ENCODE peak calls at places on chromosomes 1 and 21, in seven cellular contexts. W is HCT116, R is endodermal cell, O is heart left ventricle, G is fibroblast of lung, M is coronary artery, Y is fibroblast of mammary gland. K is an unnamed sample.

GRCh38 chr21:37166733-37167132 is 93.7 kb downstream of the TTC3 start:
- DNase-seq in W (peak), R (peak), O (no peak), G (no peak), M (no peak), Y (no peak), K (no peak)

GRCh38 chr21:38985423-38986378 is 180.0 kb downstream of the ETS2 start:
- DNase-seq in W (no peak), R (no peak), O (peak), G (peak), M (peak), Y (peak), K (peak)

GRCh38 chr1:46718727-46719622 is at the start of gene EFCAB14:
- DNase-seq in W (peak), R (peak), O (peak), G (peak), M (peak), Y (peak), K (peak)

GRCh38 chr21:23612210-23612609 is 1995.1 kb downstream of the MRPL39 start:
- DNase-seq in W (no peak), R (no peak), O (no peak), G (no peak), M (no peak), Y (no peak), K (no peak)

GRCh38 chr1:36123357-36123756 is 1.7 kb downstream of the COL8A2 start:
- DNase-seq in W (no peak), R (no peak), O (no peak), G (peak), M (no peak), Y (no peak), K (no peak)

GRCh38 chr1:26405281-26405915 is 5.2 kb upstream of the LIN28A start:
- DNase-seq in W (no peak), R (no peak), O (no peak), G (peak), M (no peak), Y (no peak), K (peak)

GRCh38 chr1:114231301-114231700 is 77.6 kb upstream of the SYT6 start:
- DNase-seq in W (no peak), R (no peak), O (no peak), G (no peak), M (no peak), Y (no peak), K (no peak)

GRCh38 chr1:159510223-159510530 is 25.6 kb downstream of the OR10J5 start:
- DNase-seq in W (no peak), R (no peak), O (no peak), G (no peak), M (no peak), Y (no peak), K (no peak)

GRCh38 chr1:15684468-15685283 is 556 bp downstream of the PLEKHM2 start:
- DNase-seq in W (no peak), R (peak), O (peak), G (peak), M (peak), Y (peak), K (no peak)

GRCh38 chr1:154501423-154502065 is 475 bp upstream of the TDRD10 start:
- DNase-seq in W (no peak), R (peak), O (peak), G (no peak), M (no peak), Y (no peak), K (peak)

GRCh38 chr1:47333578-47333921 is at the start of gene CMPK1:
- DNase-seq in W (peak), R (peak), O (peak), G (peak), M (peak), Y (peak), K (peak)

GRCh38 chr1:196355206-196355786 is 252.9 kb downstream of the KCNT2 start:
- DNase-seq in W (no peak), R (no peak), O (no peak), G (peak), M (no peak), Y (peak), K (peak)
- TF ChIP-seq CTCF in W (peak), R (peak), O (peak), G (peak), M (peak), Y (peak), K (peak)

DNA sequence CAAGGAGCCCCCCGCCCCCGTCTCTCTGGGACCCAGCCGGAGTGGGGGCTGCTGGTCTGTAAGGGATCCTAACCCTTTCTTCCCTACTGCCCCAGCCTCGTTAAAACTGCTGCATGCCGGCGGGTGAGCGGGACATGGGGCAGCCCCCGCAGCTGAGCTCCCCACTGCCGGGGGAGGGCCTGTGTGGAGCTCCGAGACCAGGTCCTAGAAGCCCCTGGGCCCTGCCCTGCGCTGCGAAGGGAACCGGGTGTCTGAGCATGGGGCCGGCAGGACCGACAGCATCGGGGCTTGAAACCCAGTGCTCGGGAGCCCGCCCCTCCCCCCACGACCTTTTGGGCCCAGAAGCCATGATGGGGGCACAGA is 9.2 kb upstream of the COL6A1 start:
- DNase-seq in W (no peak), R (no peak), O (peak), G (no peak), M (peak), Y (no peak), K (no peak)
- H3K4me3 ChIP-seq in W (no peak), R (no peak), O (peak), G (peak), M (peak), Y (peak), K (no peak)

DNA sequence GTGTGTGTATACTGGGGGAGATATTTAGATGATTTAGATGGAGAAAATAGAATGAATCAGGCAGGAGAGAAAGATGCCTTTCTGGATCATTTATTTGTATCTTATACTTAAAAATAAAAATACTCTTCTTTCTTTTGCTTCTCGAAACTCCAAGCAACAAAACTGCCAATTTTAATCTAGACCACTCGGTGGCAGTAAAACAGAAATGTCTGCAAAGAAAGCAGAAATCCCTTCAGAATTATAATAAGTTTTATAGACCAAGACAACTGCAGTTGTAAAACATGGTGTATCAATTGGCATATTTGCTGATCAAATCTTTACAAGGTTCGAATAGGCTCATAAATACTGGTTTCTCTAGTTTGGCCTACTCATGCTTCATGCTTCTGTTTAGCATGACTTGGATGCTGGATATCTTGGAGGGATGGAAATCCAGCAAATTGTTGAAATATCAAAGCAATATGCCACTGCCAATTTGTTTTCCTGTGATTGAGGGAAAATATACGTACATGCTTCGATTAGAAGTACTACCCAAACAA is 15.1 kb upstream of the C1orf87 start:
- DNase-seq in W (no peak), R (no peak), O (no peak), G (no peak), M (no peak), Y (peak), K (peak)
- TF ChIP-seq CTCF in W (peak), R (peak), O (peak), G (peak), M (no peak), Y (peak), K (peak)

DNA sequence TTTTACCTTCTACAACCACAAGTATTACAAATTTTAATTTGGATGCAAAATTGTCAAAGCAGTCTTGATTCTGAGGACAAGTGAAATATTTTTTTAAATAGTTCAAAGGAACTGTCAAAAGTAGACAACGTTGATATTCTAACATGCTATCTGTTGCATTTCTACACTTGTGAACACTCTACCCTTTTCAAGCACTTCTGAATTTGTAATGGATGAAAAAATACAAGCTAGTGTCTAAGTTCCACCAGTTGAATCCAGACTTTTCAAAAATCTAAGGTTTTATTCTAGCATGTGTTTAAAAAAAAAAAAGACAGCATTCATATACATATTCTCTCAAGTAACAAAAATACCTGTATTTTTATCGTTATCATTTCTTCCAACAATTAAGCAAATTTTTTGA is 2.1 kb downstream of the ARID4B start:
- DNase-seq in W (no peak), R (no peak), O (no peak), G (no peak), M (no peak), Y (no peak), K (no peak)
- H3K4me3 ChIP-seq in W (peak), R (peak), O (peak), G (peak), M (peak), Y (peak), K (peak)

DNA sequence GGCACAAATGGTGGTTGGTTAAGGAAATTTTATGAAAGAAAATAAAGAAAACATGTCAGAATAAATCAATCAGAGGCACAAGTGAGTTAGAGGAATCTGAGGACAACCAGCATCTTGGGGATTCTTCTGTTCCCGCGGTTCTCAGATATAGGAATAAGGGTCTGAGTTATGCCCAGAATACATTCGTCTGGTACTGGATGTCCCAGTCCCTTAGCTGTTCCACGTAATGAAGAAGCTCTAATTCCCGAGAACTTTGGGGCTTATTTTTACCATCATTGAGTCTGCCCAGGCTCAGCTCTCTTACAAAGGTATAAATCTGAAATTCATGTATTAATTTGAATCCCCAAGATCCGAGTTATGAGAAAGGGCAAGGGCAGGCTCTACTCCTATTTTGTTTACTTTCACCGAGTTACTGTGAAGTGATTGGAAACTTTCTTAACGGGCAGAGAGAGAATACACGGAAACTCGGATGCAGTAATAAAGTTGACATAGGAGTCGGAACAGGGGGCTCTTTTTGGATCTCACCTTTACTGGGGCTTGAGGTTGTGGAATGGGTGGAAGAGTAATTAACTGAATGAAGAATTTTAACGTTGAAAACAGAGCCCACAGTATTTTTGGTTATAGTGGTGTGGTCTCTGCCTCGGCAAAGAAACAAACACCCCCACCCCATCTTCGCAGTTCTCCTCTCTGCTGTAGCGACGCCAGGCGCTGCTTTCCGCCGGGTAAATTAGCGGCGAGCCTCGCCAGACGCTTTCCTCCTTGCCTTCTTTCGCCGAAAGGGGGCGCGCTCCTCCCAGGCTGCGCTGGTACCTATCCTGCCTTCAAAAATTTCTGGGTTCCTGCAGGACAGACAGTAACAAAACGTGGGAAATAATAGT is 7.1 kb downstream of the PRRX1 start:
- DNase-seq in W (no peak), R (peak), O (peak), G (no peak), M (no peak), Y (peak), K (peak)
- TF ChIP-seq CTCF in W (peak), R (peak), O (peak), G (peak), M (no peak), Y (peak), K (peak)

DNA sequence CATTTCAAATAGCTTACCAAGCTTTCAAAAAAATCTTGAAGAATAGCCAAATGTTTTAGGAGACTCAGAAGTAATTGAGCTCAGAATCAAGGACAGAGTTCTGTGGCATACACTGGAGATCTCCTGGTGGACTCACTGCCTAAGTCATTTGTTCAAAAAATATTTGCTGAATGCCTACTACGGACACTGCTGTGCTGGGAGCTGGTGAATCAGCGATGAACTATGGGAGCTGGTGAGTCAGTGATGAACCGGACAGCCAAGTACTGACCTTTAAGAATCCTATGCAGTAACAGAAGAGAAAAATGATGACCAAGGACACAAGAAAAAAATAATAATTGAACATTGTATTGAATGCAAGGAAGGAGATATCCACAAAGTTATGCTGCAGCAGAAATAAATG is 717.9 kb upstream of the CXADR start:
- DNase-seq in W (no peak), R (no peak), O (peak), G (peak), M (no peak), Y (peak), K (peak)
- H3K4me3 ChIP-seq in W (no peak), R (no peak), O (no peak), G (no peak), M (no peak), Y (no peak), K (no peak)

DNA sequence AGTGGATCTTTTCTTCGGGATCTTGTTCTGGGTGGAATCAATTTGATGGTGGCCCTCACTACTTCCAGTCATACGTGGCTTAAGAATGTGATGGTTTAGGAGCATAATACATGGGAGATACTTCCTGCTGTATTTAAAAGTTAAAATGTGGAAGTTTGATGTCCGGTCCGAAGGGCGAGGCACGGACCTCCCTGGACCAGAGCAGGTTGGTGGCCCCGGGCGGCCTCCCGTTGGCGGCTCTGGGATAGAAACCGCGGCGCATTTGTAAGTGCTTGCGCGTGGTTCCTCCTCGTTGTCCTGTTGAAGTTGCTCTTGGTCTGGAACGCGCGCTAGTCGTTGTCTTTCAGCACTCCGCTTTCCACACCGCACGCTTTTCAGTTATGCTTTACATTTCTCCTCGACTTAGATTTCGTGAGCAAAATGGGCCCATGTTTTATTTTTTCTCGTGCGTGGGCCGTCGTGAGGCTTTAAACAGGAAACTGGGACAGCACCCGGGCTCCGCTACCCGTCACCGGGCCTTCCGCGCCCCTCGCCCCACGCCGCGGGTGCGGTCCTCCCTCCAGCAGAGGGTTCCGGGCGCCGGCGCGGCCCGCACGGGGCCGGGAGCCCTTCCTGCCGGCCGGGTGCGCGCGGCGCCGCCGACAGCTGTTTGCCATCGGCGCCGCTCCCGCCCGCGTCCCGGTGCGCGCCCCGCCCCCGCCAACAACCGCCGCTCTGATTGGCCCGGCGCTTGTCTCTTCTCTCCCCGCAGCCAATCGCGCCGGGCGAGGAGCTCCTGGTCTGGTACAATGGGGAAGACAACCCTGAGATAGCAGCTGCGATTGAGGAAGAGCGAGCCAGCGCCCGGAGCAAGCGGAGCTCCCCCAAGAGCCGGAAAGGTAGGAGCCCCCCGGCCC is 48.9 kb downstream of the PRDM2 start:
- DNase-seq in W (peak), R (peak), O (peak), G (peak), M (peak), Y (peak), K (peak)
- TF ChIP-seq CTCF in W (no peak), R (no peak), O (peak), G (no peak), M (no peak), Y (no peak), K (no peak)